ENCODE peak calls at places on chromosomes 12 and 14, in seven cellular contexts. Q, E, I, Z, U, Y and X are unnamed samples.

GRCh38 chr12:24945822-24946221 is 3.1 kb downstream of the BCAT1 start:
- DNase-seq in Y (no peak), Q (no peak), E (no peak), Z (no peak), I (no peak), U (no peak), X (no peak)

GRCh38 chr14:89415139-89415538 is 1.9 kb downstream of the FOXN3 start:
- DNase-seq in E (no peak), Z (peak), U (no peak), I (no peak), Q (no peak), Y (no peak), X (no peak)

GRCh38 chr12:53976172-53976822 is 1.5 kb upstream of the HOTAIR start:
- DNase-seq in Q (no peak), E (no peak), I (no peak), U (no peak), Y (no peak), Z (no peak), X (no peak)

GRCh38 chr12:25801621-25802243 is 156.8 kb upstream of the RASSF8 start:
- DNase-seq in E (no peak), I (no peak), Y (no peak), U (no peak), Q (no peak), Z (no peak), X (no peak)

GRCh38 chr12:88723219-88723618 is 142.9 kb upstream of the KITLG start:
- DNase-seq in Q (no peak), I (no peak), U (no peak), E (no peak), Y (no peak), Z (peak), X (peak)

GRCh38 chr12:66589095-66589494 is 89.8 kb downstream of the GRIP1 start:
- DNase-seq in E (no peak), I (no peak), Z (no peak), Y (no peak), Q (no peak), U (no peak), X (no peak)

GRCh38 chr14:79103764-79104163 is 933.6 kb downstream of the NRXN3 start:
- DNase-seq in Y (no peak), Z (no peak), U (no peak), I (no peak), Q (no peak), E (no peak), X (no peak)

GRCh38 chr12:77107121-77107520 is 41.8 kb upstream of the E2F7 start:
- DNase-seq in E (no peak), U (no peak), Z (no peak), I (no peak), Q (no peak), Y (no peak), X (no peak)

GRCh38 chr12:108804361-108804949 is 52.9 kb downstream of the SSH1 start:
- DNase-seq in E (peak), I (peak), U (no peak), Z (peak), Q (no peak), Y (peak), X (no peak)

GRCh38 chr12:33529810-33530209 is 90.2 kb upstream of the SYT10 start:
- DNase-seq in Y (no peak), E (no peak), Z (no peak), U (no peak), I (no peak), Q (no peak), X (no peak)

GRCh38 chr12:12094481-12094880 is 23.7 kb downstream of the BCL2L14 start:
- DNase-seq in Z (no peak), Y (no peak), Q (no peak), E (no peak), I (no peak), U (no peak), X (no peak)

GRCh38 chr14:104724981-104725771 is 1.1 kb downstream of the ADSS1 start:
- DNase-seq in E (peak), I (peak), Q (no peak), Y (no peak), U (no peak), Z (peak), X (no peak)

GRCh38 chr14:24876996-24877395 is 173.0 kb downstream of the STXBP6 start:
- DNase-seq in Q (no peak), U (no peak), I (no peak), Y (no peak), E (no peak), Z (no peak), X (no peak)

GRCh38 chr14:102760485-102761193 is 16.6 kb upstream of the TRAF3 start:
- DNase-seq in I (no peak), E (no peak), Z (no peak), U (no peak), Q (no peak), Y (no peak), X (no peak)

GRCh38 chr12:104604995-104605675 is 148.4 kb downstream of the CHST11 start:
- DNase-seq in Q (no peak), Y (peak), Z (no peak), I (no peak), E (no peak), U (no peak), X (no peak)

GRCh38 chr14:105879503-105879866 is 353.1 kb downstream of the TMEM121 start:
- DNase-seq in Z (no peak), U (peak), E (no peak), Y (no peak), I (no peak), Q (no peak), X (no peak)

GRCh38 chr14:104895786-104896642 is 28.7 kb upstream of the PLD4 start:
- DNase-seq in I (peak), Z (no peak), Q (no peak), U (peak), Y (no peak), E (peak), X (no peak)

GRCh38 chr12:121980211-121980891 is 41.3 kb upstream of the BCL7A start:
- DNase-seq in E (no peak), Q (no peak), U (no peak), I (no peak), Z (no peak), Y (no peak), X (no peak)

GRCh38 chr12:51388826-51389225 is 2.4 kb downstream of the GALNT6 start:
- DNase-seq in Z (peak), Q (no peak), E (no peak), U (no peak), Y (no peak), I (no peak), X (no peak)

GRCh38 chr12:116458492-116458891 is 100.7 kb upstream of the MAP1LC3B2 start:
- DNase-seq in Q (no peak), Z (no peak), E (peak), I (no peak), U (no peak), Y (no peak), X (no peak)

GRCh38 chr12:116461060-116461459 is 98.1 kb upstream of the MAP1LC3B2 start:
- DNase-seq in Z (no peak), U (no peak), E (peak), Q (no peak), Y (no peak), I (no peak), X (no peak)

GRCh38 chr12:116459501-116459900 is 99.7 kb upstream of the MAP1LC3B2 start:
- DNase-seq in Z (no peak), U (no peak), Q (no peak), E (no peak), I (no peak), Y (no peak), X (no peak)

GRCh38 chr12:116459011-116459410 is 100.2 kb upstream of the MAP1LC3B2 start:
- DNase-seq in Z (no peak), U (no peak), Q (no peak), E (no peak), I (no peak), Y (no peak), X (no peak)

GRCh38 chr12:116459921-116460666 is 99.1 kb upstream of the MAP1LC3B2 start:
- DNase-seq in Y (no peak), I (no peak), U (no peak), Z (no peak), E (no peak), Q (no peak), X (no peak)
- H3K27ac ChIP-seq in Y (no peak), I (no peak), U (no peak), Z (no peak), E (no peak), Q (peak), X (no peak)

GRCh38 chr14:35229495-35230089 is 62.6 kb upstream of the PSMA6 start:
- DNase-seq in E (no peak), Z (peak), Y (no peak), I (no peak), Q (no peak), U (no peak), X (peak)
- TF ChIP-seq CTCF in E (no peak), Z (peak), Y (no peak), I (peak), Q (no peak), U (peak), X (peak)

GRCh38 chr12:119989619-119990381 is 764 bp downstream of the BICDL1 start:
- DNase-seq in U (peak), I (peak), Z (peak), Y (peak), E (peak), Q (peak), X (peak)

GRCh38 chr12:119988788-119989618 is at the start of gene BICDL1:
- DNase-seq in Z (peak), U (peak), E (peak), Y (peak), I (peak), Q (peak), X (peak)

GRCh38 chr12:119994892-119995658 is 6.0 kb downstream of the BICDL1 start:
- DNase-seq in Z (no peak), Q (no peak), I (no peak), E (no peak), Y (no peak), U (no peak), X (no peak)

GRCh38 chr12:119990382-119990874 is 1.4 kb downstream of the BICDL1 start:
- DNase-seq in U (no peak), Y (no peak), I (no peak), E (no peak), Z (no peak), Q (no peak), X (no peak)

GRCh38 chr12:119992129-119992705 is 3.2 kb downstream of the BICDL1 start:
- DNase-seq in U (no peak), Q (no peak), E (no peak), Y (no peak), Z (no peak), I (no peak), X (no peak)
- H3K27ac ChIP-seq in U (no peak), Q (no peak), E (no peak), Y (no peak), Z (no peak), I (no peak), X (no peak)

GRCh38 chr12:132921685-132922084 is 34.3 kb upstream of the CHFR start:
- DNase-seq in Q (no peak), I (no peak), E (no peak), Z (no peak), U (no peak), Y (no peak), X (no peak)
- TF ChIP-seq CTCF in Q (no peak), I (no peak), E (no peak), Z (peak), U (no peak), Y (no peak), X (no peak)

DNA sequence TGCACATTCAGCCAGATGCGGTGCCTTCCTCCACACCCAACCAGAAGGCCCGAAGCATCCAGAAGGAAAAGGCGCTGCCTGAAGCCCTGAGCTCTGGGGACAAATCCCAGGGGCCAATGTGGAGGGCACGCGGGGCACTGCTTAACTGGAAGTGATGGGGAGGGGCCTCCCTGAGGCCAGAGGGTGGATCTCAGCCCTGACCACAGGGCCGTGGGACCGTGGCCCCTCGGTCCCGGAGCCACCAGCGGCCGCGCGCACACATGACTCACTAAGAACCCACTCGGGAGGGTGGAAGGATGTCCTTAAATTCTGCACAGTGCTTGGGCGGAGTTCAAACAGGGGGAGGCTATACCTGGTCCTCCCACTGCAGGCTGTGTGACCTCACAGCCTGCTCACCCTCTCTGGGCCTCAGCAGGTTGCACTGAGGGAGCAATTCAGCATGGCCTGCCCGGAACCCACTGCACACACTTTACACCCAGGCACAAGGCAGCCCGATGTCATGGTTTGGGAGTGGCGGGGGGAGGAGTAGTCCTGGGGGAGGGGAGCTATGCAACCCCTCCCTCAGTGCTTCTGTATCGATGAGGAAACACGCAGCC is 89.5 kb downstream of the RFLNA start:
- DNase-seq in I (no peak), Y (no peak), Z (no peak), E (no peak), Q (no peak), U (no peak), X (no peak)
- H3K27ac ChIP-seq in I (peak), Y (no peak), Z (peak), E (no peak), Q (peak), U (no peak), X (peak)